ENCODE peak calls at places on chromosome 18, in six cellular contexts. H is HepG2, N is K562, W is A549, X is endothelial cell of umbilical vein, F is GM12878. R is an unnamed sample.

GRCh38 chr18:32980896-32981295 is 208.1 kb upstream of the KLHL14 start:
- DNase-seq in X (no peak), N (no peak), F (no peak), W (no peak), H (no peak), R (no peak)

GRCh38 chr18:43919565-43919964 is 642.3 kb upstream of the SYT4 start:
- DNase-seq in W (no peak), N (no peak), H (no peak), F (no peak), X (peak), R (no peak)

GRCh38 chr18:45981852-45982251 is 14.7 kb upstream of the EPG5 start:
- DNase-seq in W (no peak), F (no peak), H (no peak), N (no peak), X (no peak), R (no peak)

GRCh38 chr18:22924589-22924988 is 8.5 kb upstream of the RBBP8 start:
- DNase-seq in X (no peak), F (no peak), N (no peak), H (no peak), W (no peak), R (no peak)

GRCh38 chr18:55910328-55910727 is 322.3 kb upstream of the TCF4 start:
- DNase-seq in H (no peak), F (no peak), X (no peak), N (no peak), W (no peak), R (no peak)

GRCh38 chr18:457120-457519 is 43.4 kb downstream of the COLEC12 start:
- DNase-seq in F (no peak), H (no peak), W (no peak), N (no peak), X (peak), R (peak)

GRCh38 chr18:68735498-68736343 is 20.8 kb upstream of the TMX3 start:
- DNase-seq in X (peak), F (no peak), W (peak), H (peak), N (peak), R (peak)

GRCh38 chr18:6920099-6920955 is 190.8 kb downstream of the ARHGAP28 start:
- DNase-seq in F (no peak), H (peak), W (peak), N (peak), X (peak), R (peak)

GRCh38 chr18:48819276-48819675 is 131.5 kb downstream of the SMAD7 start:
- DNase-seq in F (no peak), W (no peak), H (no peak), N (no peak), X (no peak), R (no peak)

GRCh38 chr18:68623342-68623741 is 91.6 kb downstream of the TMX3 start:
- DNase-seq in X (peak), F (no peak), H (peak), W (peak), N (peak), R (peak)

GRCh38 chr18:3441290-3441689 is 8.7 kb upstream of the TGIF1 start:
- DNase-seq in F (no peak), X (peak), W (peak), H (peak), N (peak), R (peak)

GRCh38 chr18:9335255-9336045 is 877 bp downstream of the TWSG1 start:
- DNase-seq in X (peak), H (no peak), N (peak), W (no peak), F (no peak), R (peak)

GRCh38 chr18:3593904-3594759 is 144.2 kb downstream of the TGIF1 start:
- DNase-seq in F (peak), W (peak), N (peak), H (peak), X (peak), R (peak)

GRCh38 chr18:57052759-57053158 is 94.1 kb upstream of the BOD1L2 start:
- DNase-seq in N (no peak), W (no peak), X (no peak), F (no peak), H (no peak), R (no peak)

GRCh38 chr18:31066267-31066666 is 23.7 kb upstream of the DSC3 start:
- DNase-seq in F (no peak), W (no peak), N (no peak), H (no peak), X (no peak), R (no peak)

GRCh38 chr18:47929681-47930085 is 776 bp downstream of the SMAD2 start:
- DNase-seq in H (peak), N (peak), F (no peak), W (no peak), X (no peak), R (no peak)

GRCh38 chr18:62334110-62334509 is 9.0 kb downstream of the TNFRSF11A start:
- DNase-seq in N (no peak), W (peak), H (no peak), F (no peak), X (peak), R (no peak)

GRCh38 chr18:657311-657997 is at the start of gene TYMS:
- DNase-seq in W (peak), N (peak), X (peak), H (peak), F (no peak), R (peak)

GRCh38 chr18:61093967-61094366 is 239.3 kb upstream of the CDH20 start:
- DNase-seq in X (no peak), N (no peak), W (no peak), F (no peak), H (no peak), R (no peak)

GRCh38 chr18:78138993-78139496 is 840.6 kb upstream of the SALL3 start:
- DNase-seq in N (no peak), F (no peak), W (no peak), X (no peak), H (no peak), R (no peak)

GRCh38 chr18:13681701-13682100 is 44.7 kb downstream of the FAM210A start:
- DNase-seq in X (no peak), H (no peak), N (no peak), F (no peak), W (no peak), R (no peak)

GRCh38 chr18:79942211-79942610 is 9.2 kb downstream of the SLC66A2 start:
- DNase-seq in W (no peak), N (no peak), X (no peak), H (no peak), F (no peak), R (no peak)

GRCh38 chr18:79275992-79276391 is 119.7 kb upstream of the NFATC1 start:
- DNase-seq in H (no peak), N (no peak), X (no peak), W (no peak), F (peak), R (peak)

GRCh38 chr18:61992923-61993322 is 100.1 kb upstream of the RNF152 start:
- DNase-seq in W (no peak), X (no peak), H (peak), F (no peak), N (no peak), R (peak)

GRCh38 chr18:32613821-32614220 is 143.1 kb upstream of the GAREM1 start:
- DNase-seq in H (no peak), N (no peak), X (no peak), W (no peak), F (no peak), R (no peak)

GRCh38 chr18:56853961-56854360 is 202.8 kb downstream of the WDR7 start:
- DNase-seq in X (no peak), W (no peak), H (no peak), N (no peak), F (no peak), R (no peak)

GRCh38 chr18:995641-996040 is 91.0 kb downstream of the ADCYAP1 start:
- DNase-seq in N (no peak), W (no peak), H (no peak), F (no peak), X (peak), R (no peak)

GRCh38 chr18:73979742-73980141 is 167.9 kb downstream of the FBXO15 start:
- DNase-seq in W (no peak), N (no peak), X (no peak), H (no peak), F (no peak), R (no peak)

GRCh38 chr18:8188196-8188595 is 421.0 kb upstream of the RAB12 start:
- DNase-seq in F (no peak), N (no peak), X (no peak), H (no peak), W (no peak), R (no peak)

GRCh38 chr18:42271656-42272355 is 316.8 kb downstream of the PIK3C3 start:
- DNase-seq in W (no peak), X (no peak), H (no peak), F (no peak), N (no peak), R (no peak)

GRCh38 chr18:48711651-48712486 is 173.0 kb downstream of the CTIF start:
- DNase-seq in W (peak), X (peak), H (peak), F (no peak), N (peak), R (peak)

GRCh38 chr18:12007063-12007462 is 25.8 kb downstream of the IMPA2 start:
- DNase-seq in X (no peak), F (no peak), W (no peak), N (no peak), H (no peak), R (no peak)
- TF ChIP-seq MYC in X (no peak), F (no peak), W (no peak), N (no peak), H (no peak), R (no peak)

GRCh38 chr18:58998421-58999203 is 133.9 kb downstream of the ZNF532 start:
- DNase-seq in W (peak), N (no peak), H (no peak), X (no peak), F (no peak), R (peak)
- TF ChIP-seq MYC in W (no peak), N (no peak), H (no peak), X (no peak), F (no peak), R (no peak)

GRCh38 chr18:70491734-70492348 is 203.0 kb downstream of the SOCS6 start:
- DNase-seq in F (no peak), X (peak), N (peak), W (peak), H (peak), R (peak)
- TF ChIP-seq MYC in F (no peak), X (no peak), N (no peak), W (no peak), H (no peak), R (no peak)

GRCh38 chr18:39211461-39211860 is 1645.9 kb upstream of the CELF4 start:
- DNase-seq in N (no peak), X (no peak), H (no peak), W (no peak), F (no peak), R (no peak)

GRCh38 chr18:39209173-39209572 is 1643.6 kb upstream of the CELF4 start:
- DNase-seq in F (no peak), H (no peak), W (no peak), N (no peak), X (no peak), R (no peak)

GRCh38 chr18:39200153-39200552 is 1634.6 kb upstream of the CELF4 start:
- DNase-seq in X (no peak), N (no peak), F (no peak), H (no peak), W (no peak), R (no peak)

DNA sequence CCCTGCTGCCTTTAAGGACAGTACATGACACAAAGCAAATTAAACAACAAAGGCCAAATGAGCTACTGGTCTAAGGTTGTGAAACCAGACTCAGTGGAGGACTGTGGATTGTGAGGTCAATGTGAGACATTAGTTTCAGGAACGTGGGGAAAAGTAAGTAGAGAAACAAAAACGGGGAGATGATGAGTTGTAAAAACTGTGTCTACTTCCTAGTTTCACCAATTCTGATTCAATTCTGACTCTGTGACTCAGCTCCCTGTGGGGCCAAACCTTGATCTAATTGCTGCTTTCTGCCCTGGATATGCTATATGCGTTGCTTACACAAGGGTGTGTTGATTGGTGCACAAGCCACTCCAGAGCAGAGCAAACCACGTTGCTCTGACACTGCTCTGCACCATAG is 1640.0 kb upstream of the CELF4 start:
- DNase-seq in F (no peak), W (no peak), N (no peak), X (no peak), H (peak), R (no peak)
- TF ChIP-seq MYC in F (no peak), W (no peak), N (no peak), X (no peak), H (no peak), R (no peak)

GRCh38 chr18:51278045-51278649 is 80.7 kb upstream of the MEX3C start:
- DNase-seq in H (peak), F (no peak), W (peak), X (no peak), N (peak), R (peak)
- TF ChIP-seq MYC in H (no peak), F (no peak), W (no peak), X (no peak), N (no peak), R (no peak)